ENCODE peak calls at places on chromosome 4, in six cellular contexts. S is lung, Q is uterus, M is tibial artery, U is K562, G is upper lobe of right lung. H is an unnamed sample. For H3K4me1, the result is how much of the 10 kb centered on the place peaks cover.

GRCh38 chr4:121307441-121308327 is 73.1 kb downstream of the QRFPR start:
- DNase-seq in M (no peak), Q (no peak), U (peak), S (no peak), G (no peak), H (peak)

GRCh38 chr4:123301942-123302341 is 94.7 kb upstream of the SPRY1 start:
- DNase-seq in Q (no peak), U (no peak), M (no peak), S (no peak), G (no peak), H (no peak)

GRCh38 chr4:182578402-182578801 is 335.2 kb downstream of the TENM3 start:
- DNase-seq in Q (no peak), U (no peak), M (no peak), G (no peak), S (peak), H (no peak)

GRCh38 chr4:152454398-152455011 is 81.4 kb downstream of the FBXW7 start:
- DNase-seq in M (no peak), U (peak), G (no peak), S (no peak), Q (no peak), H (no peak)

GRCh38 chr4:63296773-63297172 is 1112.5 kb downstream of the TECRL start:
- DNase-seq in U (no peak), M (no peak), G (no peak), Q (no peak), S (no peak), H (no peak)

GRCh38 chr4:55866973-55867574 is 13.6 kb downstream of the EXOC1 start:
- DNase-seq in S (no peak), M (no peak), Q (no peak), U (peak), G (no peak), H (no peak)

GRCh38 chr4:11106190-11106589 is 322.5 kb downstream of the HS3ST1 start:
- DNase-seq in G (no peak), Q (no peak), S (no peak), U (no peak), M (no peak), H (no peak)

GRCh38 chr4:122777846-122778501 is 45.5 kb downstream of the BBS12 start:
- DNase-seq in S (no peak), U (no peak), G (no peak), M (no peak), Q (no peak), H (no peak)

DNA sequence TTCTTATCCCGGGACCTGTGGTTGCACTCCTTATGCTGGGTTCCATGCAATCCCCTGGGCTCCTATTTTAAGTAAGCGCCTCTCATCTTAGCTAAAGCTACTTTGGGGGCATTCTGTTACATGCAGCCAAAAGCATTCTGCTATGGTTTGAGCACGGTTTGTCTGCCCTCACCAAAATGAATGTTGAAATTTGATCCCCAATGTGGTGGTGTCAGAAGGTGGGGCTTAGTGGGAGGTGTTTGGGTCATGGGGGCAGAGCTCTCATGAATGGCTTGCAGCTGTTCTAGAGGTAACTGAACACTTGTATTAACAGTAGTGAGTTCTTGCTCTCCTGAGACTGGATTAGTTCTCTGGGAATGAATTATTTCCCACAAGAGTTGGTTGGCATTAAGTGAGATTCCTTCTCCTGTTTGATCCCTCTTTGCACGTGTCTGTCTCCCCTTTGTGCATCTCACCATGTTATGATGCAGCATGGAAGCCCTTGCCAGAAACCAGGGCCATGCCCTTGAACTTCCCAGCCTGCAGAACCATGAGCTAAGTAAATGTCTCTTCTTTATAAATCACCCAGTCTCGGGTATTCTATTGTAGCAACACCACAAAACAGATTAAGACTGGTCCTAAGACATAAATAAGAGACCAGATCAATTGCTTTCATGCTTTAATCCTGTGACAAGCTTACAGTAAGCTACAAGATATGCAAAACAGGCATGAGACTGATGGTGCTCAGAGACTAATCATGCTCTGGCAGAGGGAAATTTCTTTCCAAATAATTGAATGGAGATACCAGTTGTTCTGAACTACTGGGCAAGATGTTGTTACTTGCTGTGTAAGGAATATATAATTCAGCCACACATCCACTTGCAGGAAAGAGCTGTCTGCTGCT is 141.7 kb downstream of the TSPAN5 start:
- DNase-seq in U (no peak), Q (no peak), M (no peak), S (no peak), G (no peak), H (no peak)
- H3K4me1 ChIP-seq in U (under half), Q (under half), M (under half), S (under half), G (under half), H (under half)

GRCh38 chr4:25030283-25031076 is at the start of gene LGI2:
- DNase-seq in G (peak), Q (peak), M (peak), S (no peak), U (peak), H (no peak)
- H3K4me3 ChIP-seq in G (peak), Q (peak), M (peak), S (peak), U (no peak), H (no peak)

GRCh38 chr4:185837415-185838103 is 25.6 kb upstream of the SORBS2 start:
- DNase-seq in G (no peak), S (no peak), U (no peak), M (no peak), Q (no peak), H (no peak)

GRCh38 chr4:185836268-185837084 is 24.5 kb upstream of the SORBS2 start:
- DNase-seq in S (no peak), Q (no peak), G (no peak), U (no peak), M (no peak), H (no peak)

GRCh38 chr4:185839204-185839712 is 27.3 kb upstream of the SORBS2 start:
- DNase-seq in M (peak), S (no peak), U (no peak), G (no peak), Q (peak), H (no peak)

GRCh38 chr4:185838514-185839203 is 26.7 kb upstream of the SORBS2 start:
- DNase-seq in U (no peak), G (no peak), Q (no peak), M (no peak), S (no peak), H (no peak)

GRCh38 chr4:185838104-185838452 is 26.1 kb upstream of the SORBS2 start:
- DNase-seq in G (no peak), Q (no peak), S (no peak), U (no peak), M (no peak), H (no peak)
- H3K4me1 ChIP-seq in G (under half), Q (under half), S (under half), U (under half), M (under half), H (under half)

GRCh38 chr4:176195184-176195978 is at the start of gene SPATA4:
- DNase-seq in U (peak), Q (peak), S (peak), G (peak), M (peak), H (peak)
- H3K4me3 ChIP-seq in U (peak), Q (peak), S (peak), G (peak), M (peak), H (peak)

DNA sequence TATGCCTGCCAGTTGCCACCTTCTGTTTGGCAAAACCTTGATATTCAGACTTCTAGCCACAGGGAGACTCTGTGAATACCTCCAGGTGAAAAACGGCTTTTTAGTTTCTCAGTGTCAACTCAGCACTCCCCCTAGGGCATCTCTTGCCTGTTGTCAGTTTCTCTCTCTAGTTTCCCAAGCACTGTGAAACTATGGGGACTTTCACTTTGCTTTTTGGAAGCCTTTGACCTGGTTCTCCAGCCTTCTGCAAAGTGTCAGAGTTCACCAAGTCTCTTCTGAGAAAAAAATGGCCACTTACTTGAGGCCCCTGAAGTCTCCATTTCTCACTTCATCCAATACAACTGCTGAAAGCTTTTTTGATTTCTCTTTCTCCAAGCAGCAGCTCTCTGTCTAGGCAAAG is 521.5 kb downstream of the INPP4B start:
- DNase-seq in G (no peak), S (no peak), M (no peak), Q (no peak), U (no peak), H (no peak)
- H3K4me1 ChIP-seq in G (under half), S (under half), M (under half), Q (under half), U (under half), H (under half)

DNA sequence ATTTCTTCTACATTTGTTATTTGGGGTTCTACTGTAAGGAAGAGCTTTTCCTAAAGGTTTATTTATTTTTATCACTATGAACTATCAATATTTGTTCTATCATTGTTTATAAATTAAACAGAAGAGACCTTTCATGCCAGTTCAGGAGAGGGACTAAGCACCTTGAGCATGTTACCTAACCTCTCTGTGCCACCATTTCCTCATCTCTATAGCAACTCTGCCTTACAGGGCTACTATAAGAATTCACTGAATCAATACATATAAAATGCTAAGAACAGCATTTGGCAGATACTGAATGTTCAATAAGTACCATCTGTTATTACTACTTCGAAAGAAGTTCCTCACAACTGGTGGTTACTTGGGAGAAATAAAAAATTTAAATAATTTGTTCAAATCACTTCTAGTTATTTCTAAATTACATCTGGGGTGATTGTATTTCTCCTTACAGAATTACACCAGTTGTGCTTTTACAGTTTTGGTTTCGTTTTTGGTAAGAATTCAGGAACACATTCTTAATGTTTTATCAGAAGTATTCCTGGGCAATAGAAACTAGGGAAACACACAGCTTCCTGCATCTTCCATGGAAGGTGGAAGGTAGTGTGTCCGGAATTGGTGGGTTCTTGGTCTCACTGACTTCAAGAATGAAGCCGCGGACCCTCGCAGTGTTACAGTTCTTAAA is 32.9 kb downstream of the EREG start:
- DNase-seq in G (no peak), S (no peak), M (no peak), U (no peak), Q (no peak), H (no peak)
- H3K4me3 ChIP-seq in G (peak), S (no peak), M (peak), U (peak), Q (no peak), H (peak)

GRCh38 chr4:8203817-8204216 is 4.7 kb downstream of the SH3TC1 start:
- DNase-seq in Q (no peak), S (no peak), M (no peak), U (no peak), G (no peak), H (no peak)

GRCh38 chr4:8202108-8202507 is 3.0 kb downstream of the SH3TC1 start:
- DNase-seq in G (no peak), U (no peak), M (no peak), Q (no peak), S (no peak), H (no peak)

GRCh38 chr4:8204576-8205227 is 5.6 kb downstream of the SH3TC1 start:
- DNase-seq in Q (no peak), M (no peak), U (no peak), S (no peak), G (no peak), H (no peak)

GRCh38 chr4:8201341-8201781 is 2.3 kb downstream of the SH3TC1 start:
- DNase-seq in M (no peak), S (no peak), U (no peak), Q (no peak), G (no peak), H (no peak)

GRCh38 chr4:8202526-8203375 is 3.7 kb downstream of the SH3TC1 start:
- DNase-seq in M (no peak), Q (no peak), U (no peak), S (no peak), G (no peak), H (no peak)
- H3K4me1 ChIP-seq in M (under half), Q (under half), U (under half), S (under half), G (under half), H (under half)

DNA sequence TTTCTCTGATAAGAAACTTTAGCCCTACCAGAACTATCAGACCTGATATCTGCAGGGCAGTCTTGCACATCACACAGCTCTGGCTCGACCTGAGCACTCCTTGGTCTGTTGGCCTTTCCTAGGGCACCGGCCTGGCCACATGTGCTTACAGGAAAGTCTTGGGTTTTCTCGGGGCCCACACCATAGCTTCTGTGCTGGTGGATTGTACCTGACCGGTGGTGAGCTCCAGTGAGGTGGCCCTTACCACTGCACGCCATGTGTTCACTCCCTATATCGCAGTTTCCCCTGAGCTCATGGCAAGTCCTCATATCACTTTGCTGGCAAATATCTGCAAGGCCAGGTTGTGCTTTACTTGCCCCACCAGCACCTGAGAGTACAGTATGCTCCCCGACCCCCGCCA is 2637.4 kb downstream of the ARAP2 start:
- DNase-seq in U (no peak), S (no peak), Q (no peak), M (no peak), G (no peak), H (no peak)
- H3K4me3 ChIP-seq in U (no peak), S (no peak), Q (no peak), M (no peak), G (no peak), H (no peak)

DNA sequence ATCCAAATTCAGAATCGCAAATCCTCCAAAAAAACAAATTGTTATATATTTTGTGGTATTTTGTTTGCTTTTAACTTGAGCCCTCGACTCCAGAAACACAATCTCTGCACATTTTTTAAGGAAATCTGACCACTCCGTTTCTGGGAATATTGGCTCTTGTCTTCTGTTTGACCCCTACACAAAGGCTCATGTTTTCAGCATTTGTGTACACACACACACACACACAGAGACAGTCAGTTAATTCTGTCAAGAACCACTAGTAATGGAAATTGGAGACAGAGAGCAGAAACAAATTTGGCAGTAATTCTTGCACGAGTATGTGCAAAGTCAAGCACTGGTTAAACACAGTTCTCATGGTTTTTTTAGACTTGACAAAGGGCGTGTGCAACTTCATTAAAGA is 115.4 kb downstream of the AFAP1 start:
- DNase-seq in S (no peak), G (no peak), Q (no peak), U (no peak), M (no peak), H (no peak)
- H3K4me1 ChIP-seq in S (under half), G (under half), Q (under half), U (under half), M (under half), H (under half)

DNA sequence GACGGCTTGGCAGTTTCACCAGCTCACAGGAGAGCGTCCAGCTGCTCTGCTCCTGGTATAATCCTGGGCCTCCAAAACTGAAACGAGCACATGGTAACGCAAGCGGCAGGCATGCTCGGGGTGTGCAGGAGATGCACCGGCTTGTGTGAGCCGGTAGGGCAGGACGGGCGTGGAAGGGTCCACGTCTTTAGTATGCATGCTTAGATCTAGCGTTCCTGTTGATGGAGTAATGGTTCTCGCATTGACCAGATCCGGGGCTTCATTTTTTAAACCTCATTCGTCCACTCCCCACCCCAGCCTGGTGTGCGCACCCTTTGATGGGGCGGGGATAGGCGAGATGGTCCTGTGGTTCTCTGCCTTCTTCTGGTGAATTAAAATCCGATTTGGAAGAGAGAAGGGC is 39.7 kb downstream of the FAM149A start:
- DNase-seq in S (no peak), M (no peak), U (no peak), Q (peak), G (no peak), H (no peak)
- H3K4me3 ChIP-seq in S (peak), M (peak), U (no peak), Q (peak), G (peak), H (peak)